ENCODE peak calls at places on chromosome 22, in five cellular contexts. One of them, this sample, is unnamed.

GRCh38 chr22:42955842-42956241 is 59.1 kb downstream of the PACSIN2 start:
- DNase-seq in NCI-H774: no peak
- DNase-seq in HEK293T: no peak
- DNase-seq in CD8-positive, alpha-beta memory T cell: no peak
- DNase-seq in COR-L47: no peak
- DNase-seq in this sample: no peak

GRCh38 chr22:44025171-44026065 is 1.3 kb downstream of the PARVB start:
- DNase-seq in COR-L47: no peak
- DNase-seq in NCI-H774: no peak
- DNase-seq in CD8-positive, alpha-beta memory T cell: no peak
- DNase-seq in HEK293T: no peak
- DNase-seq in this sample: no peak

GRCh38 chr22:28514314-28514713 is 165.3 kb downstream of the TTC28 start:
- DNase-seq in NCI-H774: no peak
- DNase-seq in HEK293T: no peak
- DNase-seq in COR-L47: no peak
- DNase-seq in CD8-positive, alpha-beta memory T cell: no peak
- DNase-seq in this sample: no peak

GRCh38 chr22:33296941-33297340 is 238.8 kb upstream of the SYN3 start:
- DNase-seq in HEK293T: no peak
- DNase-seq in CD8-positive, alpha-beta memory T cell: no peak
- DNase-seq in NCI-H774: no peak
- DNase-seq in COR-L47: no peak
- DNase-seq in this sample: peak

GRCh38 chr22:49212466-49212865 is 615.2 kb downstream of the BRD1 start:
- DNase-seq in CD8-positive, alpha-beta memory T cell: no peak
- DNase-seq in NCI-H774: no peak
- DNase-seq in HEK293T: no peak
- DNase-seq in COR-L47: no peak
- DNase-seq in this sample: no peak

GRCh38 chr22:40289991-40290459 is 56.3 kb upstream of the ADSL start:
- DNase-seq in NCI-H774: no peak
- DNase-seq in CD8-positive, alpha-beta memory T cell: peak
- DNase-seq in HEK293T: no peak
- DNase-seq in COR-L47: no peak
- DNase-seq in this sample: no peak

GRCh38 chr22:35195821-35196220 is 61.5 kb upstream of the HMGXB4 start:
- DNase-seq in CD8-positive, alpha-beta memory T cell: no peak
- DNase-seq in NCI-H774: no peak
- DNase-seq in COR-L47: no peak
- DNase-seq in HEK293T: no peak
- DNase-seq in this sample: no peak

GRCh38 chr22:38050720-38051119 is 6.5 kb upstream of the PICK1 start:
- DNase-seq in NCI-H774: no peak
- DNase-seq in CD8-positive, alpha-beta memory T cell: no peak
- DNase-seq in HEK293T: no peak
- DNase-seq in COR-L47: no peak
- DNase-seq in this sample: no peak

GRCh38 chr22:46355369-46355995 is 20.0 kb downstream of the TRMU start:
- DNase-seq in HEK293T: peak
- DNase-seq in CD8-positive, alpha-beta memory T cell: peak
- DNase-seq in COR-L47: peak
- DNase-seq in NCI-H774: no peak
- DNase-seq in this sample: no peak

GRCh38 chr22:47276219-47276843 is 513.9 kb downstream of the TBC1D22A start:
- DNase-seq in CD8-positive, alpha-beta memory T cell: no peak
- DNase-seq in COR-L47: no peak
- DNase-seq in NCI-H774: no peak
- DNase-seq in HEK293T: no peak
- DNase-seq in this sample: peak

GRCh38 chr22:30650508-30651116 is 15.0 kb downstream of the SLC35E4 start:
- DNase-seq in CD8-positive, alpha-beta memory T cell: no peak
- DNase-seq in COR-L47: no peak
- DNase-seq in NCI-H774: no peak
- DNase-seq in HEK293T: no peak
- DNase-seq in this sample: peak

GRCh38 chr22:24523873-24524272 is 28.7 kb downstream of the UPB1 start:
- DNase-seq in HEK293T: no peak
- DNase-seq in COR-L47: no peak
- DNase-seq in NCI-H774: no peak
- DNase-seq in CD8-positive, alpha-beta memory T cell: no peak
- DNase-seq in this sample: no peak

GRCh38 chr22:19430890-19431541 is 517 bp downstream of the HIRA start:
- DNase-seq in CD8-positive, alpha-beta memory T cell: peak
- DNase-seq in HEK293T: peak
- DNase-seq in COR-L47: peak
- DNase-seq in NCI-H774: no peak
- DNase-seq in this sample: no peak

GRCh38 chr22:25113316-25113721 is 86.3 kb upstream of the CRYBB3 start:
- DNase-seq in HEK293T: no peak
- DNase-seq in NCI-H774: no peak
- DNase-seq in CD8-positive, alpha-beta memory T cell: no peak
- DNase-seq in COR-L47: no peak
- DNase-seq in this sample: peak

GRCh38 chr22:25475554-25476022 is 88.9 kb upstream of the GRK3 start:
- DNase-seq in CD8-positive, alpha-beta memory T cell: no peak
- DNase-seq in NCI-H774: peak
- DNase-seq in HEK293T: no peak
- DNase-seq in COR-L47: peak
- DNase-seq in this sample: peak

This sample was measured in NCI-H2029.